ENCODE peak calls at places on chromosomes 7 and 10, in seven cellular contexts. One of them, this sample, is unnamed.

GRCh38 chr10:133087679-133088523 is at the start of gene ADGRA1:
- DNase-seq in neural progenitor cell: peak; percentile 87
- DNase-seq in GM23338: peak; percentile 74
- DNase-seq in hepatocyte: peak; percentile 61
- DNase-seq in PC-3: no peak
- DNase-seq in SK-N-SH: peak; percentile 82
- DNase-seq in OCI-LY7: no peak
- DNase-seq in this sample: peak; percentile 22

GRCh38 chr7:99631311-99632109 is 14.8 kb downstream of the ZSCAN25 start:
- DNase-seq in neural progenitor cell: peak; percentile 43
- DNase-seq in GM23338: peak; percentile 54
- DNase-seq in hepatocyte: peak; percentile 69
- DNase-seq in PC-3: peak; percentile 22
- DNase-seq in SK-N-SH: no peak
- DNase-seq in OCI-LY7: peak; percentile 9
- DNase-seq in this sample: peak; percentile 38

GRCh38 chr10:70584366-70584765 is 18.2 kb downstream of the PRF1 start:
- DNase-seq in neural progenitor cell: peak; percentile 38
- DNase-seq in GM23338: no peak
- DNase-seq in hepatocyte: no peak
- DNase-seq in PC-3: no peak
- DNase-seq in SK-N-SH: no peak
- DNase-seq in OCI-LY7: peak; percentile 59
- DNase-seq in this sample: no peak

GRCh38 chr10:38038107-38038931 is 27.8 kb downstream of the ZNF33A start:
- DNase-seq in neural progenitor cell: no peak
- DNase-seq in GM23338: no peak
- DNase-seq in hepatocyte: no peak
- DNase-seq in PC-3: no peak
- DNase-seq in SK-N-SH: no peak
- DNase-seq in OCI-LY7: peak; percentile 48
- DNase-seq in this sample: no peak

GRCh38 chr10:25547391-25547790 is 372.6 kb downstream of the GPR158 start:
- DNase-seq in neural progenitor cell: peak; percentile 54
- DNase-seq in GM23338: peak; percentile 31
- DNase-seq in hepatocyte: peak; percentile 35
- DNase-seq in PC-3: no peak
- DNase-seq in SK-N-SH: no peak
- DNase-seq in OCI-LY7: no peak
- DNase-seq in this sample: no peak

GRCh38 chr7:69598081-69598486 is at the start of gene AUTS2:
- DNase-seq in neural progenitor cell: peak; percentile 97
- DNase-seq in GM23338: peak; percentile 92
- DNase-seq in hepatocyte: peak; percentile 96
- DNase-seq in PC-3: peak; percentile 4
- DNase-seq in SK-N-SH: peak; percentile 100
- DNase-seq in OCI-LY7: peak; percentile 94
- DNase-seq in this sample: peak; percentile 84

GRCh38 chr7:103958284-103958818 is 31.1 kb downstream of the RELN start:
- DNase-seq in neural progenitor cell: no peak
- DNase-seq in GM23338: no peak
- DNase-seq in hepatocyte: no peak
- DNase-seq in PC-3: no peak
- DNase-seq in SK-N-SH: no peak
- DNase-seq in OCI-LY7: no peak
- DNase-seq in this sample: no peak

GRCh38 chr10:74981831-74982633 is 129.4 kb upstream of the SAMD8 start:
- DNase-seq in neural progenitor cell: no peak
- DNase-seq in GM23338: no peak
- DNase-seq in hepatocyte: no peak
- DNase-seq in PC-3: no peak
- DNase-seq in SK-N-SH: no peak
- DNase-seq in OCI-LY7: no peak
- DNase-seq in this sample: no peak

GRCh38 chr10:128035557-128035973 is 90.7 kb downstream of the MKI67 start:
- DNase-seq in neural progenitor cell: peak; percentile 67
- DNase-seq in GM23338: peak; percentile 81
- DNase-seq in hepatocyte: no peak
- DNase-seq in PC-3: peak; percentile 49
- DNase-seq in SK-N-SH: peak; percentile 70
- DNase-seq in OCI-LY7: peak; percentile 40
- DNase-seq in this sample: peak; percentile 48

GRCh38 chr7:38554586-38554985 is 76.6 kb downstream of the AMPH start:
- DNase-seq in neural progenitor cell: no peak
- DNase-seq in GM23338: no peak
- DNase-seq in hepatocyte: no peak
- DNase-seq in PC-3: no peak
- DNase-seq in SK-N-SH: no peak
- DNase-seq in OCI-LY7: no peak
- DNase-seq in this sample: no peak

GRCh38 chr10:35546824-35547225 is 58.3 kb upstream of the GJD4 start:
- DNase-seq in neural progenitor cell: peak; percentile 13
- DNase-seq in GM23338: peak; percentile 41
- DNase-seq in hepatocyte: peak; percentile 33
- DNase-seq in PC-3: peak; percentile 100
- DNase-seq in SK-N-SH: no peak
- DNase-seq in OCI-LY7: no peak
- DNase-seq in this sample: peak; percentile 85

GRCh38 chr7:34841326-34841725 is 183.3 kb downstream of the NPSR1 start:
- DNase-seq in neural progenitor cell: peak; percentile 79
- DNase-seq in GM23338: no peak
- DNase-seq in hepatocyte: no peak
- DNase-seq in PC-3: no peak
- DNase-seq in SK-N-SH: no peak
- DNase-seq in OCI-LY7: no peak
- DNase-seq in this sample: no peak

GRCh38 chr7:3138206-3138605 is 94.5 kb upstream of the CARD11 start:
- DNase-seq in neural progenitor cell: no peak
- DNase-seq in GM23338: no peak
- DNase-seq in hepatocyte: no peak
- DNase-seq in PC-3: no peak
- DNase-seq in SK-N-SH: no peak
- DNase-seq in OCI-LY7: no peak
- DNase-seq in this sample: no peak

GRCh38 chr10:33115720-33116119 is 157.7 kb upstream of the ITGB1 start:
- DNase-seq in neural progenitor cell: no peak
- DNase-seq in GM23338: no peak
- DNase-seq in hepatocyte: no peak
- DNase-seq in PC-3: peak; percentile 85
- DNase-seq in SK-N-SH: no peak
- DNase-seq in OCI-LY7: no peak
- DNase-seq in this sample: peak; percentile 63

GRCh38 chr7:112129655-112130323 is 76.4 kb downstream of the DOCK4 start:
- DNase-seq in neural progenitor cell: no peak
- DNase-seq in GM23338: peak; percentile 49
- DNase-seq in hepatocyte: no peak
- DNase-seq in PC-3: peak; percentile 71
- DNase-seq in SK-N-SH: no peak
- DNase-seq in OCI-LY7: no peak
- DNase-seq in this sample: no peak

GRCh38 chr7:70855373-70855772 is 276.6 kb upstream of the GALNT17 start:
- DNase-seq in neural progenitor cell: no peak
- DNase-seq in GM23338: no peak
- DNase-seq in hepatocyte: no peak
- DNase-seq in PC-3: no peak
- DNase-seq in SK-N-SH: no peak
- DNase-seq in OCI-LY7: no peak
- DNase-seq in this sample: no peak

GRCh38 chr7:70856889-70857511 is 274.9 kb upstream of the GALNT17 start:
- DNase-seq in neural progenitor cell: peak; percentile 87
- DNase-seq in GM23338: peak; percentile 92
- DNase-seq in hepatocyte: peak; percentile 92
- DNase-seq in PC-3: peak; percentile 63
- DNase-seq in SK-N-SH: peak; percentile 71
- DNase-seq in OCI-LY7: peak; percentile 58
- DNase-seq in this sample: peak; percentile 56

GRCh38 chr7:70857793-70858545 is 274.0 kb upstream of the GALNT17 start:
- DNase-seq in neural progenitor cell: no peak
- DNase-seq in GM23338: peak; percentile 87
- DNase-seq in hepatocyte: no peak
- DNase-seq in PC-3: no peak
- DNase-seq in SK-N-SH: no peak
- DNase-seq in OCI-LY7: no peak
- DNase-seq in this sample: no peak
- H3K4me2 ChIP-seq in neural progenitor cell: no peak overlapping the region
- H3K4me2 ChIP-seq in GM23338: peak overlapping the region; percentile 0
- H3K4me2 ChIP-seq in hepatocyte: no peak overlapping the region
- H3K4me2 ChIP-seq in PC-3: no peak overlapping the region
- H3K4me2 ChIP-seq in SK-N-SH: no peak overlapping the region
- H3K4me2 ChIP-seq in OCI-LY7: no peak overlapping the region
- H3K4me2 ChIP-seq in this sample: no peak overlapping the region

GRCh38 chr10:78251041-78251434 is 217.4 kb downstream of the RPS24 start:
- DNase-seq in neural progenitor cell: no peak
- DNase-seq in GM23338: no peak
- DNase-seq in hepatocyte: no peak
- DNase-seq in PC-3: no peak
- DNase-seq in SK-N-SH: no peak
- DNase-seq in OCI-LY7: no peak
- DNase-seq in this sample: no peak

GRCh38 chr10:78247821-78248220 is 214.2 kb downstream of the RPS24 start:
- DNase-seq in neural progenitor cell: no peak
- DNase-seq in GM23338: no peak
- DNase-seq in hepatocyte: no peak
- DNase-seq in PC-3: no peak
- DNase-seq in SK-N-SH: no peak
- DNase-seq in OCI-LY7: no peak
- DNase-seq in this sample: no peak

GRCh38 chr10:78249690-78250089 is 216.0 kb downstream of the RPS24 start:
- DNase-seq in neural progenitor cell: no peak
- DNase-seq in GM23338: no peak
- DNase-seq in hepatocyte: no peak
- DNase-seq in PC-3: no peak
- DNase-seq in SK-N-SH: no peak
- DNase-seq in OCI-LY7: no peak
- DNase-seq in this sample: no peak

GRCh38 chr10:78250313-78251040 is 216.8 kb downstream of the RPS24 start:
- DNase-seq in neural progenitor cell: no peak
- DNase-seq in GM23338: no peak
- DNase-seq in hepatocyte: no peak
- DNase-seq in PC-3: no peak
- DNase-seq in SK-N-SH: no peak
- DNase-seq in OCI-LY7: peak; percentile 41
- DNase-seq in this sample: no peak

DNA sequence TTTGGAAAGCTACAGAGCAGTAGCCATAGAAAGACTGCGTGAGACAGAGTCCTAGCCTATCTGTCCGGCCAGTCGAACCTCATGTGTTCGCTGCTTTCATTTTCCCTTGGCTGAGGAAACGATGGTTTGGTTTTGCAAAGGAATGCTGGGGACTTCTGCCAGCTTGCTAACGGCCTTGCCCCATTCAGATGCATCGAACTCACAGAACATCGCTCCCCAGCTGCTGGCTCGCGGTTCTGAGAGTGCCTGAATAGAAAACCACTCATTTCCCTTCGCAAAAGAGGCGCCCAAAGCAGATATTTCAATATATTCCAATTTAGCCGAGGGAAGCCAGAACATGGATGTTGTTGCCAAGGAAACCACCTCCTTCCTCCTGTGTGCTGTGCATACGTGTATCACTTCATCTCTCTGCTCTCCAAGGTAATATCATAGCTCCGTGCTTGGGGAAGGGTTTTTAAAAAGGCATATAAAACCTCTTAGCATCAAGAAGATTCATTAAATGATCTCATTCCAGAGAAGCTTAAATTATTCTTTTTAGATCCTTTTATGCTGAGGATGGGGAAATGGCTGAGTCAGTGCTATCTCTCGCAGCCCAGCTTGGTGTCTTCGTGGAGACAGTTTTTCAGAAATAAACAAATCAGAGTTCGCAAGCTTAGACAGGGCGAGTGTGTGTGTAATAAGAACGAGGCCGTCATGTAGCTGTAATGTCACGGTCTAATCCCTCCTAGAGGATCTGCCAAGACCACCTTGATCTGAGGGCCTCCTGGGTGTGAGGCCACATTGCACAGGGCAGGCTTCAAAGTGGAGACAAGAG is 215.2 kb downstream of the RPS24 start:
- DNase-seq in neural progenitor cell: no peak
- DNase-seq in GM23338: no peak
- DNase-seq in hepatocyte: peak; percentile 29
- DNase-seq in PC-3: no peak
- DNase-seq in SK-N-SH: no peak
- DNase-seq in OCI-LY7: no peak
- DNase-seq in this sample: peak; percentile 91
- TF ChIP-seq EZH2phosphoT487 in neural progenitor cell: no peak
- TF ChIP-seq EZH2phosphoT487 in GM23338: no peak
- TF ChIP-seq EZH2phosphoT487 in hepatocyte: no peak
- TF ChIP-seq EZH2phosphoT487 in PC-3: no peak
- TF ChIP-seq EZH2phosphoT487 in SK-N-SH: no peak
- TF ChIP-seq EZH2phosphoT487 in OCI-LY7: no peak
- TF ChIP-seq EZH2phosphoT487 in this sample: no peak

DNA sequence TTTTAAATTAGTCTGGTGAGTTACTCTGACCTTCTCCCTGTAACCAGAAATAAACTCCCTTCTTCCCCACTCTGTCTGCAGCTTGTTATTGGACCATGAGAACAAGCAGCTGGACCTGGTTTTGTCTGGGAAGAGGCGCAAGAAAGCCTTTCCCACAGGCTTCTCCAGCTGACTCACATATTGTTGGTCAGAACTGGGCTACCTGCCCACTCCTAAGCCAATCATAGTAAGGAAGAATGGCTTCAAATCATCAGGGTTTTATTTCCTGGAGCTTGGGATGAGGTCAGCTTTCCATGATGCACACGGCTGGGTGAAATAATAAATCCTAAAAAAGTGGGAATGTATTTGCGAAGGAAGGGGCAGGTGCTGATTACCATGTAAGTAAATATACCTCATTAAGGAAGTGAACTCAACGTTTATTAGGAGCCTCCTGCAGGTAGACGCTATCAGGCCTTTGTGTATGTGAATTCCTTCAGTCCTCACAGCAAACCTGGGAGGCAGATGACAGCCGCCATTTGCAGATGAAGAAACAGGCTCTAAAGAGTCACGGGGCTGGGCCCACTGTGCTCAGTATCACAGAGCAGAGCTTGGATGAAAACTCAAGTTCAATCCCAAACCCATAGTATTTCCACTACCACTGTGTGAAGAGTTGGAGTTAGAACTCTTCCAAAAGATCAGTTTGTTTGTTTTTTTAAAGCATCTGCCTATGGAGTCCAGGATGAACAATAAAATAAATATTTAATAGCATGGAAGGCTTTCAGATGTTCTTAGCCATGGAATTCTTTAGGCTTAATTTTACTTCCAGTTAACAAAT is 32.7 kb downstream of the IL15RA start:
- DNase-seq in neural progenitor cell: no peak
- DNase-seq in GM23338: no peak
- DNase-seq in hepatocyte: peak; percentile 83
- DNase-seq in PC-3: peak; percentile 89
- DNase-seq in SK-N-SH: no peak
- DNase-seq in OCI-LY7: no peak
- DNase-seq in this sample: peak; percentile 99
- H2AFZ ChIP-seq in neural progenitor cell: peak overlapping the region; percentile 1
- H2AFZ ChIP-seq in GM23338: peak overlapping the region; percentile 44
- H2AFZ ChIP-seq in hepatocyte: no peak overlapping the region
- H2AFZ ChIP-seq in PC-3: peak overlapping the region; percentile 30
- H2AFZ ChIP-seq in SK-N-SH: peak overlapping the region; percentile 60
- H2AFZ ChIP-seq in OCI-LY7: no peak overlapping the region
- H2AFZ ChIP-seq in this sample: peak overlapping the region; percentile 52

DNA sequence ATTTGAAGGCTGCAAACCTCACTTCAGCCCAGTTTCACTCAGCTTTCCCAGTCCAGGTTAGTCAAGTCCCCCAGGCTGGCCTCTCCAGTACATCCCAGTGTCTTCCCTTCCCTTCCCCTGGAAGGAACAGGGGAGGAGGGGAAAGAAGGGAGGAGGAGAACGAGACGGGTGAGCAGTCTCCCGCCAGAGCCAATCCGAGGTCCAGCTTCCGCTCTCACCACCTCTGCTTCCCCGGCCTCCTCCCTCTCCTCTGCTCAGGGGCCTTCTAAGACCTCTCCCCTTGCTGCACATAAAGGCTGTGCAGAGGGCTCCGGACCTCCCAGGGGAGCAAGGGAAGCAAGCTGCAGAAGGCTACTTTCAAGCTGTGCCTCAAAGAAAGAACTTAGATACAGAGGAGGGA is 4.1 kb downstream of the ATG9B start:
- DNase-seq in neural progenitor cell: peak; percentile 77
- DNase-seq in GM23338: no peak
- DNase-seq in hepatocyte: no peak
- DNase-seq in PC-3: no peak
- DNase-seq in SK-N-SH: no peak
- DNase-seq in OCI-LY7: no peak
- DNase-seq in this sample: no peak
- H3K4me2 ChIP-seq in neural progenitor cell: peak overlapping the region; percentile 61
- H3K4me2 ChIP-seq in GM23338: no peak overlapping the region
- H3K4me2 ChIP-seq in hepatocyte: peak overlapping the region; percentile 53
- H3K4me2 ChIP-seq in PC-3: no peak overlapping the region
- H3K4me2 ChIP-seq in SK-N-SH: no peak overlapping the region
- H3K4me2 ChIP-seq in OCI-LY7: no peak overlapping the region
- H3K4me2 ChIP-seq in this sample: no peak overlapping the region

This sample was measured in GM23248.